ENCODE peak calls at places on chromosome 20, in seven cellular contexts. V is cardiac muscle cell, K is A549, E is GM06990, B is lung, W is sigmoid colon, X is fibroblast of the aortic adventitia. N is an unnamed sample.

GRCh38 chr20:7010584-7010983 is 243.1 kb downstream of the BMP2 start:
- DNase-seq in V (no peak), K (no peak), E (no peak), B (no peak), W (no peak), X (peak; percentile 2), N (no peak)

GRCh38 chr20:57890254-57890800 is 180.5 kb upstream of the PMEPA1 start:
- DNase-seq in V (no peak), K (no peak), E (no peak), B (no peak), W (peak; percentile 50), X (no peak), N (no peak)

GRCh38 chr20:25608774-25609173 is 15.0 kb downstream of the NANP start:
- DNase-seq in V (no peak), K (no peak), E (no peak), B (no peak), W (no peak), X (no peak), N (no peak)

GRCh38 chr20:60137657-60138245 is 179.5 kb downstream of the CDH26 start:
- DNase-seq in V (no peak), K (peak; percentile 23), E (peak; percentile 13), B (no peak), W (no peak), X (no peak), N (no peak)

GRCh38 chr20:40966103-40966502 is 62.5 kb upstream of the TOP1 start:
- DNase-seq in V (peak; percentile 14), K (no peak), E (no peak), B (no peak), W (peak; percentile 38), X (no peak), N (no peak)

GRCh38 chr20:57762531-57763234 is 52.9 kb upstream of the PMEPA1 start:
- DNase-seq in V (no peak), K (no peak), E (no peak), B (no peak), W (peak; percentile 33), X (no peak), N (no peak)

GRCh38 chr20:33423141-33423834 is 20.3 kb downstream of the SNTA1 start:
- DNase-seq in V (peak; percentile 90), K (no peak), E (no peak), B (no peak), W (peak; percentile 82), X (peak; percentile 95), N (peak; percentile 46)

GRCh38 chr20:63083831-63084562 is 77.2 kb upstream of the BHLHE23 start:
- DNase-seq in V (no peak), K (no peak), E (no peak), B (no peak), W (peak; percentile 41), X (no peak), N (no peak)

GRCh38 chr20:51062065-51062464 is 39.2 kb upstream of the KCNG1 start:
- DNase-seq in V (no peak), K (no peak), E (no peak), B (no peak), W (no peak), X (no peak), N (no peak)

GRCh38 chr20:348972-349841 is 2.3 kb downstream of the NRSN2 start:
- DNase-seq in V (no peak), K (no peak), E (no peak), B (no peak), W (no peak), X (no peak), N (no peak)

GRCh38 chr20:12171927-12172581 is 254.4 kb downstream of the BTBD3 start:
- DNase-seq in V (peak; percentile 37), K (no peak), E (no peak), B (no peak), W (peak; percentile 67), X (peak; percentile 98), N (no peak)

DNA sequence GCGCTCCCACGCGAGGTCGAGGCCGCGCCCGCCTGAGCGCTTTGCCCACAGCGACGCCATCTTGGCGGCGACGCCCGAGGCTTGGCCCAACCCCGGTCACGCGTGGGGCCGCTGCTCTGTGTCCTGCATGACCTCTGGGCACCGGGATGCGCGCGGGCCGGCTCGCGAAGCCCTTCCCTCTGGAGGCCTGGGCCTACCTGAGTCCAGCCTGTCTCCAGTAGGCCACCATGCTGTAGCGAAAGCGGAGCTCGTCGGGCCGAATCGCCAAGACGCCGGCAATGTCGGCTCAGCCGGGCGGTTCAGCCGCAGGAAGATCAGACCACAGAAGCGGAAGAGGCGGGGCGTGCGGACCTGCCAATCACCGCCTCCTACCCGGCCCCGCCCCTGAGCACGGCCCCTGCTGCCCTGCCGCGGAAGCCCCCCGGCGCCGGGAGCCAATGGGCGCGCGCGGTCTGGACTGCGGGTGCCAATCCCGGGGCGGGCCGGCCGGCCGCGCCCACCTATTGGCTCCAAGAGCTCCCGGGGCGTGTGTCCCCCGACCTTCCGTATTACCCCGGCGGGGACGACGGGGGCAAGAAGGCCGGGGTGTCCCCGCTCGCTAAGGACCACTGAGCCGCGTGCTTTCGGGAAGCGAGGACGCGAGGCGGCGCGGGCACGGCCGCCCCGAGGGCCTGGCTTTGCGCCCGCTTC is at the start of gene ATP5F1E:
- DNase-seq in V (peak; percentile 97), K (peak; percentile 94), E (peak; percentile 99), B (peak; percentile 95), W (peak; percentile 98), X (peak; percentile 86), N (no peak)
- TF ChIP-seq CTCF in V (no peak), K (no peak), E (no peak), B (no peak), W (no peak), X (no peak), N (no peak)

GRCh38 chr20:47532002-47532401 is 30.3 kb downstream of the NCOA3 start:
- DNase-seq in V (no peak), K (no peak), E (no peak), B (no peak), W (no peak), X (no peak), N (no peak)

GRCh38 chr20:47535994-47536393 is 34.3 kb downstream of the NCOA3 start:
- DNase-seq in V (no peak), K (no peak), E (no peak), B (no peak), W (no peak), X (no peak), N (no peak)

GRCh38 chr20:47534405-47534804 is 32.7 kb downstream of the NCOA3 start:
- DNase-seq in V (no peak), K (no peak), E (no peak), B (no peak), W (no peak), X (no peak), N (no peak)

GRCh38 chr20:47533518-47534062 is 31.9 kb downstream of the NCOA3 start:
- DNase-seq in V (no peak), K (no peak), E (no peak), B (no peak), W (no peak), X (no peak), N (no peak)

GRCh38 chr20:47535088-47535487 is 33.4 kb downstream of the NCOA3 start:
- DNase-seq in V (no peak), K (peak; percentile 55), E (no peak), B (no peak), W (no peak), X (no peak), N (no peak)
- TF ChIP-seq CTCF in V (no peak), K (peak; percentile 13), E (peak; percentile 29), B (no peak), W (no peak), X (no peak), N (peak; percentile 31)

GRCh38 chr20:9978395-9979004 is 56.3 kb upstream of the ANKEF1 start:
- DNase-seq in V (peak; percentile 74), K (peak; percentile 94), E (peak; percentile 17), B (no peak), W (no peak), X (peak; percentile 92), N (peak; percentile 76)
- TF ChIP-seq CTCF in V (peak; percentile 81), K (peak; percentile 100), E (peak; percentile 71), B (peak; percentile 73), W (peak; percentile 67), X (peak; percentile 68), N (peak; percentile 62)

GRCh38 chr20:38471245-38471644 is 1.4 kb upstream of the RALGAPB start:
- DNase-seq in V (no peak), K (no peak), E (no peak), B (no peak), W (no peak), X (no peak), N (no peak)

GRCh38 chr20:38471987-38472512 is 593 bp upstream of the RALGAPB start:
- DNase-seq in V (peak; percentile 8), K (no peak), E (no peak), B (no peak), W (no peak), X (no peak), N (no peak)

GRCh38 chr20:38472513-38473352 is at the start of gene RALGAPB:
- DNase-seq in V (peak; percentile 100), K (peak; percentile 99), E (peak; percentile 98), B (peak; percentile 99), W (peak; percentile 99), X (peak; percentile 98), N (peak; percentile 96)

GRCh38 chr20:38477747-38478146 is 5.1 kb downstream of the RALGAPB start:
- DNase-seq in V (no peak), K (no peak), E (no peak), B (no peak), W (no peak), X (no peak), N (no peak)

GRCh38 chr20:38473353-38473795 is 731 bp downstream of the RALGAPB start:
- DNase-seq in V (peak; percentile 58), K (peak; percentile 25), E (no peak), B (no peak), W (no peak), X (peak; percentile 31), N (peak; percentile 9)
- TF ChIP-seq CTCF in V (peak; percentile 24), K (no peak), E (peak; percentile 31), B (no peak), W (no peak), X (peak; percentile 15), N (peak; percentile 4)

N was measured in HFF-Myc.